ENCODE peak calls at places on chromosomes 6 and 20, in ten cellular contexts. One of them, this sample, is unnamed.

GRCh38 chr6:39251406-39251805 is 22.1 kb upstream of the KCNK5 start:
- DNase-seq in progenitor cell of endocrine pancreas: no peak
- DNase-seq in WTC11: no peak
- DNase-seq in mucosa of descending colon: no peak
- DNase-seq in neural progenitor cell: no peak
- DNase-seq in keratinocyte: no peak
- DNase-seq in left lung: no peak
- DNase-seq in cardiac fibroblast: no peak
- DNase-seq in neural crest cell: no peak
- DNase-seq in epithelial cell of esophagus: peak
- DNase-seq in this sample: no peak

GRCh38 chr20:40689943-40690835 is 1.2 kb upstream of the MAFB start:
- DNase-seq in mucosa of descending colon: peak
- DNase-seq in keratinocyte: peak
- DNase-seq in progenitor cell of endocrine pancreas: peak
- DNase-seq in neural progenitor cell: peak
- DNase-seq in epithelial cell of esophagus: peak
- DNase-seq in left lung: peak
- DNase-seq in cardiac fibroblast: peak
- DNase-seq in neural crest cell: peak
- DNase-seq in WTC11: peak
- DNase-seq in this sample: peak

GRCh38 chr6:68572525-68572924 is 62.6 kb upstream of the ADGRB3 start:
- DNase-seq in neural crest cell: peak
- DNase-seq in keratinocyte: no peak
- DNase-seq in left lung: no peak
- DNase-seq in neural progenitor cell: peak
- DNase-seq in WTC11: peak
- DNase-seq in epithelial cell of esophagus: peak
- DNase-seq in cardiac fibroblast: peak
- DNase-seq in progenitor cell of endocrine pancreas: no peak
- DNase-seq in mucosa of descending colon: no peak
- DNase-seq in this sample: peak

GRCh38 chr20:48760403-48760889 is 67.4 kb downstream of the PREX1 start:
- DNase-seq in WTC11: no peak
- DNase-seq in neural crest cell: no peak
- DNase-seq in neural progenitor cell: no peak
- DNase-seq in cardiac fibroblast: peak
- DNase-seq in epithelial cell of esophagus: peak
- DNase-seq in left lung: no peak
- DNase-seq in progenitor cell of endocrine pancreas: no peak
- DNase-seq in keratinocyte: no peak
- DNase-seq in mucosa of descending colon: peak
- DNase-seq in this sample: peak

GRCh38 chr20:9440891-9441290 is 73.5 kb upstream of the LAMP5 start:
- DNase-seq in neural crest cell: no peak
- DNase-seq in keratinocyte: no peak
- DNase-seq in cardiac fibroblast: no peak
- DNase-seq in progenitor cell of endocrine pancreas: no peak
- DNase-seq in WTC11: no peak
- DNase-seq in epithelial cell of esophagus: no peak
- DNase-seq in mucosa of descending colon: no peak
- DNase-seq in left lung: no peak
- DNase-seq in neural progenitor cell: no peak
- DNase-seq in this sample: no peak

GRCh38 chr6:35497571-35498406 is 910 bp upstream of the TEAD3 start:
- DNase-seq in epithelial cell of esophagus: peak
- DNase-seq in mucosa of descending colon: peak
- DNase-seq in progenitor cell of endocrine pancreas: peak
- DNase-seq in left lung: peak
- DNase-seq in WTC11: peak
- DNase-seq in neural crest cell: peak
- DNase-seq in cardiac fibroblast: peak
- DNase-seq in neural progenitor cell: peak
- DNase-seq in keratinocyte: no peak
- DNase-seq in this sample: peak

GRCh38 chr20:25071722-25072121 is 10.2 kb downstream of the VSX1 start:
- DNase-seq in WTC11: peak
- DNase-seq in progenitor cell of endocrine pancreas: no peak
- DNase-seq in neural crest cell: no peak
- DNase-seq in neural progenitor cell: no peak
- DNase-seq in left lung: no peak
- DNase-seq in epithelial cell of esophagus: no peak
- DNase-seq in keratinocyte: no peak
- DNase-seq in mucosa of descending colon: no peak
- DNase-seq in cardiac fibroblast: no peak
- DNase-seq in this sample: no peak

GRCh38 chr20:48684501-48685041 is 143.2 kb downstream of the PREX1 start:
- DNase-seq in cardiac fibroblast: no peak
- DNase-seq in left lung: no peak
- DNase-seq in mucosa of descending colon: no peak
- DNase-seq in progenitor cell of endocrine pancreas: no peak
- DNase-seq in epithelial cell of esophagus: no peak
- DNase-seq in neural crest cell: no peak
- DNase-seq in neural progenitor cell: no peak
- DNase-seq in keratinocyte: no peak
- DNase-seq in WTC11: no peak
- DNase-seq in this sample: no peak

GRCh38 chr20:49345538-49345937 is 67.7 kb upstream of the ZNFX1 start:
- DNase-seq in keratinocyte: peak
- DNase-seq in mucosa of descending colon: no peak
- DNase-seq in WTC11: no peak
- DNase-seq in cardiac fibroblast: peak
- DNase-seq in neural crest cell: no peak
- DNase-seq in neural progenitor cell: no peak
- DNase-seq in left lung: no peak
- DNase-seq in epithelial cell of esophagus: peak
- DNase-seq in progenitor cell of endocrine pancreas: no peak
- DNase-seq in this sample: no peak

GRCh38 chr6:55713411-55713810 is 134.4 kb upstream of the HMGCLL1 start:
- DNase-seq in mucosa of descending colon: no peak
- DNase-seq in WTC11: no peak
- DNase-seq in epithelial cell of esophagus: peak
- DNase-seq in left lung: no peak
- DNase-seq in neural progenitor cell: no peak
- DNase-seq in neural crest cell: no peak
- DNase-seq in keratinocyte: no peak
- DNase-seq in cardiac fibroblast: no peak
- DNase-seq in progenitor cell of endocrine pancreas: no peak
- DNase-seq in this sample: no peak

GRCh38 chr20:4740774-4741431 is 19.2 kb downstream of the PRND start:
- DNase-seq in cardiac fibroblast: peak
- DNase-seq in neural progenitor cell: peak
- DNase-seq in neural crest cell: peak
- DNase-seq in epithelial cell of esophagus: peak
- DNase-seq in keratinocyte: no peak
- DNase-seq in progenitor cell of endocrine pancreas: peak
- DNase-seq in left lung: no peak
- DNase-seq in mucosa of descending colon: no peak
- DNase-seq in WTC11: peak
- DNase-seq in this sample: no peak

GRCh38 chr6:108002365-108003221 is 44.6 kb upstream of the SEC63 start:
- DNase-seq in neural progenitor cell: peak
- DNase-seq in mucosa of descending colon: peak
- DNase-seq in left lung: no peak
- DNase-seq in epithelial cell of esophagus: peak
- DNase-seq in neural crest cell: peak
- DNase-seq in WTC11: no peak
- DNase-seq in progenitor cell of endocrine pancreas: no peak
- DNase-seq in cardiac fibroblast: no peak
- DNase-seq in keratinocyte: peak
- DNase-seq in this sample: no peak

GRCh38 chr6:34147906-34148701 is 2.2 kb upstream of the GRM4 start:
- DNase-seq in neural crest cell: no peak
- DNase-seq in neural progenitor cell: no peak
- DNase-seq in progenitor cell of endocrine pancreas: no peak
- DNase-seq in cardiac fibroblast: no peak
- DNase-seq in keratinocyte: no peak
- DNase-seq in left lung: no peak
- DNase-seq in epithelial cell of esophagus: no peak
- DNase-seq in WTC11: peak
- DNase-seq in mucosa of descending colon: peak
- DNase-seq in this sample: no peak

GRCh38 chr20:23235173-23236027 is 115.2 kb upstream of the NXT1 start:
- DNase-seq in neural crest cell: peak
- DNase-seq in epithelial cell of esophagus: peak
- DNase-seq in cardiac fibroblast: peak
- DNase-seq in mucosa of descending colon: peak
- DNase-seq in left lung: peak
- DNase-seq in keratinocyte: no peak
- DNase-seq in neural progenitor cell: peak
- DNase-seq in progenitor cell of endocrine pancreas: peak
- DNase-seq in WTC11: peak
- DNase-seq in this sample: peak

GRCh38 chr6:97703661-97704060 is 420.6 kb upstream of the MMS22L start:
- DNase-seq in WTC11: no peak
- DNase-seq in neural progenitor cell: no peak
- DNase-seq in progenitor cell of endocrine pancreas: no peak
- DNase-seq in cardiac fibroblast: no peak
- DNase-seq in keratinocyte: no peak
- DNase-seq in epithelial cell of esophagus: peak
- DNase-seq in left lung: no peak
- DNase-seq in neural crest cell: no peak
- DNase-seq in mucosa of descending colon: no peak
- DNase-seq in this sample: no peak

GRCh38 chr6:44397424-44398169 is 10.1 kb downstream of the CDC5L start:
- DNase-seq in left lung: no peak
- DNase-seq in WTC11: no peak
- DNase-seq in keratinocyte: no peak
- DNase-seq in neural crest cell: no peak
- DNase-seq in epithelial cell of esophagus: no peak
- DNase-seq in neural progenitor cell: peak
- DNase-seq in mucosa of descending colon: no peak
- DNase-seq in progenitor cell of endocrine pancreas: no peak
- DNase-seq in cardiac fibroblast: no peak
- DNase-seq in this sample: no peak
- TF ChIP-seq CTCF in left lung: no peak
- TF ChIP-seq CTCF in WTC11: no peak
- TF ChIP-seq CTCF in keratinocyte: no peak
- TF ChIP-seq CTCF in neural crest cell: no peak
- TF ChIP-seq CTCF in epithelial cell of esophagus: no peak
- TF ChIP-seq CTCF in neural progenitor cell: peak
- TF ChIP-seq CTCF in mucosa of descending colon: no peak
- TF ChIP-seq CTCF in progenitor cell of endocrine pancreas: peak
- TF ChIP-seq CTCF in cardiac fibroblast: no peak
- TF ChIP-seq CTCF in this sample: no peak

GRCh38 chr6:165647041-165647440 is 16.0 kb downstream of the PDE10A start:
- DNase-seq in keratinocyte: no peak
- DNase-seq in neural crest cell: no peak
- DNase-seq in left lung: no peak
- DNase-seq in cardiac fibroblast: no peak
- DNase-seq in epithelial cell of esophagus: no peak
- DNase-seq in progenitor cell of endocrine pancreas: no peak
- DNase-seq in WTC11: no peak
- DNase-seq in mucosa of descending colon: no peak
- DNase-seq in neural progenitor cell: no peak
- DNase-seq in this sample: no peak
- TF ChIP-seq CTCF in keratinocyte: no peak
- TF ChIP-seq CTCF in neural crest cell: no peak
- TF ChIP-seq CTCF in left lung: no peak
- TF ChIP-seq CTCF in cardiac fibroblast: no peak
- TF ChIP-seq CTCF in epithelial cell of esophagus: no peak
- TF ChIP-seq CTCF in progenitor cell of endocrine pancreas: no peak
- TF ChIP-seq CTCF in WTC11: no peak
- TF ChIP-seq CTCF in mucosa of descending colon: no peak
- TF ChIP-seq CTCF in neural progenitor cell: no peak
- TF ChIP-seq CTCF in this sample: no peak

DNA sequence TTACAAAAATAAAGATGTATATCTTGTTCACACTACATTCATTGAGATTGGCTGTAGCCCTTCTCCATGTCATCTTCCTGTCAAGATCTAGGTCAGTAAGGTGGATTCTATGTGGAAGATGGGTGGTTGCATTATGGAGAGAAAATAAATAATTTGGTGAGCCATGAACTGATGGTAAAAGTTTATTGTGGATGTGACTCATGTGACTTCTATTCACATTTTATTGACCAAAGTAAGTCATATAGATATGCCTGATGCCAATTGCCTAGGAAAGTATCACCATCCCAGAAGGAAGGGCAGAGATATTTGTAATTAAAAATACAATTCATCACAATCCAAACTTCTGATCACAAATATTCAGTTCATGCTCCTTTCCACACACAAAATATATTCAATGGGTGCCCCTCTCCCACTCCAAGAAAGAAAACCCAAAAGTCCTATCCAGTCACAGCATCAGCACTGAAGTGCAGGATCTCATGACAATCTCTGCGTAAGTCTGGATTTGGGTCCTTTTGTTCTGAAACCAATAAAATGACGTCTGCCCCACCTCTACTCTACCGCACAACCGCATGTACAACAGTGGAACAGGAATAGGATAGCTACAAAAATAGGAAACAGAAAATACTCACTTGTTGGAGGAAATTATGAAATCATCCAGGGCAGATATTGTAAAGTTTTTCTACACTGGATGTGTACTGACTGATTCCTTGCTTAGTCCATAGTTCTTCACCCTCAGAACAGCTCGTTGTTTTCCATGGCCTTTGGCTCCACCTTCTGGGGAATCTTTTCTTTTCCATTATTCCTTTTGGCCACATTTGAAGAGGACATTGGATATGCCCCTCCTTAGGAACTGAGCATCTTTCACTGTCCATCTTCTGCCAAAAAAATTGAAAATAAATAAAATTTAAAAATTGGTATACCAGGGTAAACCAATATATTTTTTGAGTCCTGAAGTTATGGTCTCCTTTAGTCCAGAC is 16.1 kb upstream of the SLC17A3 start:
- DNase-seq in left lung: no peak
- DNase-seq in neural crest cell: peak
- DNase-seq in epithelial cell of esophagus: peak
- DNase-seq in mucosa of descending colon: no peak
- DNase-seq in progenitor cell of endocrine pancreas: peak
- DNase-seq in WTC11: no peak
- DNase-seq in cardiac fibroblast: peak
- DNase-seq in keratinocyte: no peak
- DNase-seq in neural progenitor cell: peak
- DNase-seq in this sample: no peak
- TF ChIP-seq CTCF in left lung: peak
- TF ChIP-seq CTCF in neural crest cell: peak
- TF ChIP-seq CTCF in epithelial cell of esophagus: peak
- TF ChIP-seq CTCF in mucosa of descending colon: no peak
- TF ChIP-seq CTCF in progenitor cell of endocrine pancreas: peak
- TF ChIP-seq CTCF in WTC11: peak
- TF ChIP-seq CTCF in cardiac fibroblast: peak
- TF ChIP-seq CTCF in keratinocyte: peak
- TF ChIP-seq CTCF in neural progenitor cell: peak
- TF ChIP-seq CTCF in this sample: peak

GRCh38 chr6:96086745-96087144 is 71.0 kb downstream of the FUT9 start:
- DNase-seq in WTC11: no peak
- DNase-seq in left lung: no peak
- DNase-seq in progenitor cell of endocrine pancreas: no peak
- DNase-seq in mucosa of descending colon: no peak
- DNase-seq in cardiac fibroblast: no peak
- DNase-seq in neural progenitor cell: no peak
- DNase-seq in neural crest cell: no peak
- DNase-seq in epithelial cell of esophagus: no peak
- DNase-seq in keratinocyte: no peak
- DNase-seq in this sample: no peak

DNA sequence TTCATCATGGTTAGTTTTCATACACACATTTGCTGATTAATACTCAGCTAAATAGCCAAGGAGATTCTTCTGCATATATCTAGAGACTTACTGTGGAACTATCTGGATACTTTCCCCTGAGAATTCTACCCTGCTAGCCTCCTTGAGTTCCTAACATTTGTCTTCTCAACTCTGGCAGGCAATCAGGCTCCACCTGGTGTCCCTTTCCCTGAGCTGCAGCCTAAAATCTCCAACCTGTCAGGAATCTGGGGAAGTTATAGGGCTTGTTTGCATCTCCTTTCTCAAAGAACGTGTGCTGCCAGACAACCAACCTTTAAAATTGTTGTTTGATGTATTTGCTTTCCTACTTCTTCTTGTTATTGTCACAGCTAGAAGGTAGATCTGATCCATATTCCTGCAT is 73.4 kb downstream of the FUT9 start:
- DNase-seq in left lung: no peak
- DNase-seq in WTC11: peak
- DNase-seq in cardiac fibroblast: no peak
- DNase-seq in epithelial cell of esophagus: peak
- DNase-seq in mucosa of descending colon: no peak
- DNase-seq in keratinocyte: no peak
- DNase-seq in neural progenitor cell: peak
- DNase-seq in progenitor cell of endocrine pancreas: peak
- DNase-seq in neural crest cell: peak
- DNase-seq in this sample: no peak
- TF ChIP-seq CTCF in left lung: no peak
- TF ChIP-seq CTCF in WTC11: peak
- TF ChIP-seq CTCF in cardiac fibroblast: no peak
- TF ChIP-seq CTCF in epithelial cell of esophagus: peak
- TF ChIP-seq CTCF in mucosa of descending colon: no peak
- TF ChIP-seq CTCF in keratinocyte: peak
- TF ChIP-seq CTCF in neural progenitor cell: peak
- TF ChIP-seq CTCF in progenitor cell of endocrine pancreas: peak
- TF ChIP-seq CTCF in neural crest cell: peak
- TF ChIP-seq CTCF in this sample: peak